ENCODE peak calls at places on chromosome 22, in seven cellular contexts. J is posterior vena cava; B is endothelial cell; L is HFF-Myc; C is stimulated activated CD8-positive, alpha-beta memory T cell treated with anti-CD3 and anti-CD28 coated beads, Interleukin-15, amount 100 ng/mL, for 4 hours; O is stimulated activated CD4-positive, alpha-beta T cell treated with anti-CD3 and anti-CD28 coated beads, Interleukin-15, amount 100 ng/mL, for 24 hours; Y is GM03348. M is an unnamed sample.

GRCh38 chr22:25903294-25903693 is 161.3 kb downstream of the MYO18B start:
- DNase-seq in J (no peak), B (peak; percentile 48), L (no peak), C (no peak), O (peak; percentile 18), Y (no peak), M (peak; percentile 9)

GRCh38 chr22:45562102-45562501 is 59.4 kb downstream of the FBLN1 start:
- DNase-seq in J (peak; percentile 19), B (no peak), L (no peak), C (no peak), O (no peak), Y (no peak), M (no peak)

GRCh38 chr22:37696657-37697539 is at the start of gene TRIOBP:
- DNase-seq in J (peak; percentile 97), B (peak; percentile 96), L (peak; percentile 89), C (peak; percentile 67), O (peak; percentile 93), Y (peak; percentile 95), M (peak; percentile 98)

GRCh38 chr22:35089139-35089538 is 23.2 kb downstream of the ISX start:
- DNase-seq in J (no peak), B (no peak), L (no peak), C (no peak), O (no peak), Y (no peak), M (no peak)

GRCh38 chr22:22595001-22595835 is 36.2 kb upstream of the PRAME start:
- DNase-seq in J (no peak), B (no peak), L (no peak), C (no peak), O (no peak), Y (no peak), M (no peak)

GRCh38 chr22:24505337-24505736 is 10.2 kb downstream of the UPB1 start:
- DNase-seq in J (peak; percentile 3), B (no peak), L (no peak), C (no peak), O (no peak), Y (no peak), M (no peak)

GRCh38 chr22:30648825-30649224 is 13.2 kb downstream of the SLC35E4 start:
- DNase-seq in J (no peak), B (no peak), L (no peak), C (no peak), O (no peak), Y (no peak), M (no peak)

GRCh38 chr22:23166841-23167610 is 13.3 kb upstream of the BCR start:
- DNase-seq in J (no peak), B (no peak), L (no peak), C (no peak), O (no peak), Y (no peak), M (no peak)

M was measured in activated CD8-positive, alpha-beta T cell treated with anti-CD3 and anti-CD28 coated beads for 36 hours.